ENCODE peak calls at places on chromosome 10, in ten cellular contexts. W, I, E, U, X, K, D, J, O and V are unnamed samples. For H3K4me1 and H3K27me3, the result is how much of the 10 kb centered on the place peaks cover.

GRCh38 chr10:71716406-71716805 is 3.2 kb downstream of the C10orf105 start:
- DNase-seq in W (no peak), I (no peak), E (no peak), U (no peak), X (no peak), K (no peak), D (no peak), J (no peak), O (no peak), V (no peak)

GRCh38 chr10:100364735-100365391 is 17.8 kb downstream of the SCD start:
- DNase-seq in W (no peak), I (peak), E (peak), U (peak), X (peak), K (peak), D (no peak), J (peak), O (no peak), V (peak)

GRCh38 chr10:52484426-52485065 is 170.5 kb downstream of the DKK1 start:
- DNase-seq in W (no peak), I (no peak), E (no peak), U (no peak), X (no peak), K (no peak), D (no peak), J (no peak), O (no peak), V (no peak)

GRCh38 chr10:24603333-24603732 is 120.4 kb downstream of the ARHGAP21 start:
- DNase-seq in W (no peak), I (no peak), E (no peak), U (no peak), X (no peak), K (no peak), D (no peak), J (no peak), O (no peak), V (no peak)

GRCh38 chr10:110398419-110399162 is 93.9 kb upstream of the SMNDC1 start:
- DNase-seq in W (no peak), I (peak), E (no peak), U (no peak), X (peak), K (no peak), D (no peak), J (peak), O (no peak), V (peak)

GRCh38 chr10:88008866-88009470 is 145.5 kb downstream of the PTEN start:
- DNase-seq in W (no peak), I (no peak), E (no peak), U (no peak), X (no peak), K (no peak), D (no peak), J (no peak), O (no peak), V (no peak)

GRCh38 chr10:122484276-122485060 is 23.1 kb downstream of the HTRA1 start:
- DNase-seq in W (no peak), I (no peak), E (no peak), U (no peak), X (no peak), K (peak), D (no peak), J (no peak), O (no peak), V (no peak)

GRCh38 chr10:36647540-36647939 is 477.9 kb upstream of the ANKRD30A start:
- DNase-seq in W (no peak), I (no peak), E (no peak), U (no peak), X (no peak), K (no peak), D (no peak), J (no peak), O (no peak), V (no peak)

DNA sequence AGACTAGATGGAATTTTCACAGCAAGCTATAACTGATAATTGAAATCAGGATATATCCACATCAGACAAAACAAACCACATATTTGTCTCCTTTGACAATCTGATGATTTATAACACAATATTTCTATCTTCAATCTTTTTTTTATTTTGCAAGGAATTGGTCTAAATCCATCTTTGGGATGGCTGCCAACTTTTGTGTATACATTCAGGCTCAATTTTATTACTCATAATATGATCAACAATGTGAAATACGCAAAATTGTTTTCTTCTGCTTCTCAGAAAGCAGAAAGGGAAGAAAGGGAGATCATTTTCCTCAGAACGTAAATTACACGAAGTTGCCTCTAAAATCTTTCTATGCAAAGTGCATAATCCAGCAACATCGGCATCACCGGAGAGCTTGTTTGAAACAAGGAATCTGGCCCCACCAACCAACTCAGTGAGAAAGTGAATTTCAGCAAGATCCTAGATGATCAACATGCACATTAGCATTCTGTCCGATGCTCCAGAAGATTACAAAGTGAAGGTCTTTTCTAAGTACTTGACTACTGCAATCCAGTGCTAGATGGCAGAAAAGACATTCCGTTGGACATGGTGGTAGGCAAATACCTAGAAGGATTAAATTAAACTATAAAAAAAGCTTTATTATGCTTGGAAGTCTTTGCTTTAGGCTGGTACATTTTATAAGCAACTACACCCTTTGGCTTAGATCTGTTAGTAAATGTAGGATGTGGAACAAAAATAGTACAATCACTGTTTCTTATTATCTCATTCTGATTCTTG is 126.3 kb upstream of the RSU1 start:
- DNase-seq in W (no peak), I (no peak), E (no peak), U (no peak), X (no peak), K (no peak), D (no peak), J (no peak), O (no peak), V (no peak)
- H3K4me1 ChIP-seq in W (under half), I (under half), E (under half), U (under half), X (under half), K (under half), D (under half), J (under half), O (under half), V (under half)

DNA sequence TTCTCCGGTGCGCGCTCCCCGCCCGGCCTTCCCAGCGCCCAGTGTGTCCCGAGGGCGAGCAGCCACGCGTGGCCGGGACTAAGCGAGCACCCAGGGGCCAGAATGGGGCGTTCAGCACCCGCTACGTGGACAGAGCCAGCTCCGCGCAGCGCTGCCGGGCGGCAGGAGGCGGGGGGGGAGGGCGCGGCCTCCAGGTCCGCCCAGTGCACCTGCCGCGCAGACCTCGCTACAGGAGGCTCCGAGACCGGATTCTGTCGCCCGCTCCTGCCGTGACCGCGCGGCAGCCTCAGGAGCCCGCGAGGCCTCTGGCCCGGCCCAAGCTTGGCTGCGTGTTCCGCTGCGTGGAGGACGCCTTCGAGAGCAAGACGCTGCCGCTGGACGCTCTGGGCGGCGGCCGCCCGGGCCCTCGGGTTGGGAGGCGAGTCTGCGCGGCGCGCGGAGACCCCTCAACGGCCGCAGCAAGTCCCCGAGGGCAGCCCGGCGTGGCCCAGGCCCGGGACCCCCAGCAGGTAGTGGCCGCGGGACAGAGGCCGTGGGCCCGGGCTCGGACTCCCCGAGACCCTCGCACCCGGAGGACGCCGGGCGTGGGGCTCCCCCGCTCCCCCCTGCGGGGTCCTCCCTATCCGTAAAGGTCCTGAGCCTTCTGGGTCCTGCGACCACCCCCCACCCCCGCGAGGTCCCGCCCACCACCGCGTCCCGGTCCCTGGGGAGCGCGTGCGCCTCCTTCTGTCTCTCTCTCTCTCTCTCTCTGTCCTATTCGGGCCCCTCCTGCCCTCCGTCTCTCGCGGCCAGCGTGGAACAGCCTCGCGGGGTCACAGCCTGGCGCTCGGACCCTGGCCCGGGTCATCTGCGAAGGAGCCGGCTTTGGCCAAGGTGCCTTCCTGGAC is 904 bp upstream of the DPYSL4 start:
- DNase-seq in W (no peak), I (peak), E (no peak), U (peak), X (no peak), K (no peak), D (peak), J (no peak), O (no peak), V (peak)
- TF ChIP-seq EP300 in W (no peak), I (no peak), E (no peak), U (no peak), X (no peak), K (no peak), D (no peak), J (no peak), O (no peak), V (no peak)

GRCh38 chr10:107631876-107632275 is 467.4 kb upstream of the SORCS1 start:
- DNase-seq in W (no peak), I (no peak), E (no peak), U (no peak), X (no peak), K (no peak), D (no peak), J (no peak), O (no peak), V (no peak)
- H3K27me3 ChIP-seq in W (under half), I (under half), E (under half), U (under half), X (under half), K (under half), D (under half), J (under half), O (under half), V (under half)

GRCh38 chr10:34291466-34292177 is 523.5 kb downstream of the PARD3 start:
- DNase-seq in W (no peak), I (no peak), E (no peak), U (no peak), X (peak), K (no peak), D (no peak), J (no peak), O (peak), V (no peak)
- H3K4me1 ChIP-seq in W (under half), I (under half), E (under half), U (under half), X (under half), K (under half), D (under half), J (under half), O (under half), V (under half)

GRCh38 chr10:85430991-85431390 is 935.6 kb downstream of the GRID1 start:
- DNase-seq in W (no peak), I (no peak), E (no peak), U (no peak), X (peak), K (no peak), D (no peak), J (no peak), O (no peak), V (no peak)

GRCh38 chr10:85433248-85433647 is 933.3 kb downstream of the GRID1 start:
- DNase-seq in W (no peak), I (no peak), E (no peak), U (no peak), X (no peak), K (no peak), D (no peak), J (no peak), O (no peak), V (no peak)

GRCh38 chr10:85429126-85429525 is 937.5 kb downstream of the GRID1 start:
- DNase-seq in W (no peak), I (no peak), E (no peak), U (no peak), X (no peak), K (no peak), D (no peak), J (no peak), O (no peak), V (no peak)
- TF ChIP-seq EP300 in W (no peak), I (no peak), E (no peak), U (no peak), X (no peak), K (no peak), D (no peak), J (no peak), O (no peak), V (no peak)

DNA sequence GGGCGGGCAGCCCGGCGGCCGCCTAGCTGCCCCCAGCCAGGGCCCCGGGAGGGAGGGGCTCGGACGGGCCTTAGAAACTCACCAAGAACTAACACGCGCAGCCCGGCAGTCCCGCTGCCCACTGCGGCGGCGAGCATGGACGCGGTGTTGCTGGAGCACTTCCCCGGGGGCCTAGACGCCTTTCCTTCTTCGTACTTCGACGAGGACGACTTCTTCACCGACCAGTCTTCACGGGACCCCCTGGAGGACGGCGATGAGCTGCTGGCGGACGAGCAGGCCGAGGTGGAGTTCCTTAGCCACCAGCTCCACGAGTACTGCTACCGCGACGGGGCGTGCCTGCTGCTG is 256 bp downstream of the PTF1A start:
- DNase-seq in W (no peak), I (no peak), E (no peak), U (no peak), X (no peak), K (no peak), D (no peak), J (no peak), O (no peak), V (no peak)
- H3K27me3 ChIP-seq in W (half or more), I (half or more), E (under half), U (under half), X (half or more), K (half or more), D (half or more), J (under half), O (under half), V (under half)

DNA sequence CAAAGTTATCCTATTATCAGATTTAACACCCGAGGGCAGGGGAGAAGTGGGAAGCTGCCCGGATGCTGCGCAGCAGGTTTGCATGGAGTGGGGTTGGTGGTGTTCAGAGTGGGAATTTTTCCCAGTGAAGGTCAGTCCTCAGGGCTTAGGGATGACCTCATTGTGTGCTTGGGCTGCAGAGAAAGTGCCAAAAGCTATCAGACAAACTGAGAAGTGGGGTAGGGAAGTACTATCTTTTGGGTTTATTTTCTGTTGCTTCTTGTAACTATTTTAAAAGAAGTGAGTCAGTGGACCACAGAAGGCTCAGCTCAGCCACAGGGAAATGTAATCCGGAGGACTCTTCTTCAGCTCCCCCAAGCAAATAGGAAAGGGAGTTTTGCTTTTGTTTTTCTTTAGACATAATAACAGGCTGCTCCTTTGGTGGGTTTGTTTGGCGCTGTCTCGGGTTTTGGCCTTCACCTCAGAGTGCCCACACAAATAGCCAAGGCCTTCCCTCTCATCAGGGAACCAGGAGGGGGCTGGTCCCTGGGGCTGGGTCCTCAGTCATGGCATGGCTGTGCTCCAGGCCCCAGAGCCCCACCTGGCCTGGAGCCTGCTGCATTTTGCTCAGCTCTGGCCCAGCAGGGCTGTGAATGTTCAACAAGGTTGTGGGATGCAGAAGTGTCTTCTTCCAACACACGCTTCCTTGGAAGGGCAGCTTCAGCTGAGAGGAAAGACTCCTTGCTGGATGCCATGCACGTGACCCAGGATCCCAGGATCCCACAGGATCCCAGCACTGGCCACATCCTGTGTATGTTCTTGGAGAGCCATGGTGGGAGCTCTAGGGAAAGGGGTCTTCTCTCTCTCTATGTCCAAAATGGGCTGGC is 5.4 kb upstream of the FAM170B start:
- DNase-seq in W (no peak), I (no peak), E (no peak), U (peak), X (no peak), K (no peak), D (no peak), J (no peak), O (no peak), V (no peak)
- H3K4me1 ChIP-seq in W (under half), I (under half), E (under half), U (under half), X (under half), K (under half), D (under half), J (under half), O (under half), V (under half)

GRCh38 chr10:54958844-54959243 is 157.8 kb upstream of the PCDH15 start:
- DNase-seq in W (no peak), I (no peak), E (no peak), U (no peak), X (no peak), K (no peak), D (no peak), J (no peak), O (no peak), V (no peak)

GRCh38 chr10:54961040-54961439 is 160.0 kb upstream of the PCDH15 start:
- DNase-seq in W (no peak), I (no peak), E (no peak), U (no peak), X (no peak), K (no peak), D (no peak), J (no peak), O (no peak), V (no peak)

DNA sequence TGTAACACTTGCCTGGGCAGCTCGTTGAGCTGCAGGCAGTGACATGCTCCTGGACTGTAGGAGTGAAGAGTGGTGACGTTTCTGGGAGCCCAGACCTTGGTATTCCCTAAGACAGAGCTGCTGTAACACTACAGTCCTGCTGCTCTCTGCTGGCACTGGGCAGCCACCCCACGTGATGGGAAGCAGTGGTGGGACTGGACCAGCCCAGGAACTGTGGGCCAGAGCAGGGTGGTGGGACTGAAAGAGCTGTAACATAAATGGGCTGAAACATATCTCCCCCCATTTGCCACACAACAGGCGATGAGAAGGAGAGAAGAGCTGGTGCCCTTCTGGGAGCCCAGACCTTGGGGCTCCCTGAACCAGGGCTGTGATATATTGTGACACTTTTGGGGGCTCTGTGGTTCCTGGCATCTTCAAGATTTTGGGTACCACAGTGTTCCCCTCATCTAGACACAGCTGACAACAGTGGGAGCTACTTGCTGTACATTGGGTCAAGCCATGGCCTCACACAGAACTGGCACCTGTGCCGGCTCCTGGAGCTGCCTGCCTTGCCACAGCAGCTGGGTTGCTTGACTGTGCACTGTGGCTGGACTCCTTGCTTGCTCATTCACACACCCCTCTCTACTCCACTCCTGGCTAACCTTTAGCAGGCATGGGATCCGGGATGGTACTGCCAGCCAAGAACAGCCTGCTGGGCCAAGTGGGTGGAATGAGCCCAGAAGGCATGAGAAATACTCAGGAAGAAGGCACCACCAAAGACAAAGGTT is 161.3 kb upstream of the PCDH15 start:
- DNase-seq in W (no peak), I (no peak), E (no peak), U (no peak), X (no peak), K (no peak), D (no peak), J (no peak), O (no peak), V (no peak)
- TF ChIP-seq EP300 in W (no peak), I (no peak), E (no peak), U (no peak), X (no peak), K (no peak), D (no peak), J (no peak), O (no peak), V (no peak)